ENCODE peak calls at places on chromosomes 13 and 19, in six cellular contexts. Q is epithelial cell of proximal tubule, S is psoas muscle, Z is left ventricle myocardium inferior, P is bronchial epithelial cell, N is foreskin fibroblast. O is an unnamed sample.

GRCh38 chr19:16957151-16957662 is 68.4 kb downstream of the F2RL3 start:
- DNase-seq in Q (no peak), S (no peak), Z (no peak), P (peak), N (no peak), O (no peak)

GRCh38 chr13:110319774-110320509 is 12.9 kb downstream of the COL4A2 start:
- DNase-seq in Q (peak), S (no peak), Z (no peak), P (peak), N (no peak), O (no peak)

GRCh38 chr13:112648966-112649690 is 40.7 kb upstream of the ATP11A start:
- DNase-seq in Q (no peak), S (no peak), Z (no peak), P (no peak), N (no peak), O (no peak)

GRCh38 chr13:21106089-21106488 is 44.7 kb upstream of the LATS2 start:
- DNase-seq in Q (peak), S (no peak), Z (no peak), P (no peak), N (peak), O (no peak)

GRCh38 chr19:3324405-3324856 is 42.0 kb upstream of the NFIC start:
- DNase-seq in Q (no peak), S (peak), Z (peak), P (no peak), N (no peak), O (peak)

GRCh38 chr19:3316132-3316648 is 50.2 kb upstream of the NFIC start:
- DNase-seq in Q (no peak), S (no peak), Z (no peak), P (no peak), N (no peak), O (no peak)

GRCh38 chr19:53977991-53978731 is 13.3 kb upstream of the CACNG6 start:
- DNase-seq in Q (no peak), S (peak), Z (peak), P (no peak), N (peak), O (peak)

GRCh38 chr13:100361504-100361903 is 227.1 kb downstream of the GGACT start:
- DNase-seq in Q (no peak), S (no peak), Z (no peak), P (peak), N (peak), O (no peak)

GRCh38 chr19:2952953-2953481 is 8.2 kb upstream of the ZNF77 start:
- DNase-seq in Q (no peak), S (no peak), Z (no peak), P (peak), N (no peak), O (peak)

GRCh38 chr13:80962855-80963254 is 621.9 kb upstream of the SPRY2 start:
- DNase-seq in Q (no peak), S (no peak), Z (no peak), P (no peak), N (no peak), O (no peak)

GRCh38 chr19:7870571-7871279 is 3.5 kb downstream of the PRR36 start:
- DNase-seq in Q (no peak), S (peak), Z (no peak), P (peak), N (no peak), O (no peak)

GRCh38 chr13:47846886-47847285 is 154.2 kb downstream of the SUCLA2 start:
- DNase-seq in Q (no peak), S (no peak), Z (no peak), P (no peak), N (no peak), O (no peak)

GRCh38 chr13:50801087-50801931 is 42.2 kb downstream of the DLEU7 start:
- DNase-seq in Q (peak), S (no peak), Z (no peak), P (peak), N (peak), O (peak)

GRCh38 chr13:107185889-107186288 is 618.0 kb upstream of the ARGLU1 start:
- DNase-seq in Q (no peak), S (no peak), Z (no peak), P (peak), N (no peak), O (no peak)

GRCh38 chr19:40920300-40921004 is 38.4 kb upstream of the CYP2A7 start:
- DNase-seq in Q (no peak), S (no peak), Z (no peak), P (no peak), N (no peak), O (no peak)

GRCh38 chr19:35752746-35753350 is 4.0 kb downstream of the HSPB6 start:
- DNase-seq in Q (no peak), S (no peak), Z (no peak), P (no peak), N (no peak), O (no peak)

GRCh38 chr13:47409778-47410177 is 512.9 kb upstream of the HTR2A start:
- DNase-seq in Q (no peak), S (no peak), Z (no peak), P (no peak), N (no peak), O (no peak)

GRCh38 chr13:32663660-32664059 is 77.4 kb downstream of the PDS5B start:
- DNase-seq in Q (no peak), S (no peak), Z (no peak), P (no peak), N (no peak), O (no peak)

GRCh38 chr19:33143897-33144405 is 12.0 kb downstream of the WDR88 start:
- DNase-seq in Q (no peak), S (peak), Z (peak), P (peak), N (peak), O (peak)

GRCh38 chr19:11390933-11391680 is 7.0 kb upstream of the EPOR start:
- DNase-seq in Q (no peak), S (no peak), Z (no peak), P (no peak), N (no peak), O (no peak)

GRCh38 chr13:111881700-111882099 is 185.2 kb upstream of the SOX1 start:
- DNase-seq in Q (no peak), S (no peak), Z (no peak), P (no peak), N (no peak), O (no peak)

GRCh38 chr13:82480415-82480814 is 1401.9 kb downstream of the SLITRK1 start:
- DNase-seq in Q (no peak), S (no peak), Z (no peak), P (peak), N (no peak), O (no peak)

GRCh38 chr13:46736568-46736967 is 60.4 kb downstream of the ESD start:
- DNase-seq in Q (no peak), S (no peak), Z (no peak), P (no peak), N (no peak), O (no peak)

DNA sequence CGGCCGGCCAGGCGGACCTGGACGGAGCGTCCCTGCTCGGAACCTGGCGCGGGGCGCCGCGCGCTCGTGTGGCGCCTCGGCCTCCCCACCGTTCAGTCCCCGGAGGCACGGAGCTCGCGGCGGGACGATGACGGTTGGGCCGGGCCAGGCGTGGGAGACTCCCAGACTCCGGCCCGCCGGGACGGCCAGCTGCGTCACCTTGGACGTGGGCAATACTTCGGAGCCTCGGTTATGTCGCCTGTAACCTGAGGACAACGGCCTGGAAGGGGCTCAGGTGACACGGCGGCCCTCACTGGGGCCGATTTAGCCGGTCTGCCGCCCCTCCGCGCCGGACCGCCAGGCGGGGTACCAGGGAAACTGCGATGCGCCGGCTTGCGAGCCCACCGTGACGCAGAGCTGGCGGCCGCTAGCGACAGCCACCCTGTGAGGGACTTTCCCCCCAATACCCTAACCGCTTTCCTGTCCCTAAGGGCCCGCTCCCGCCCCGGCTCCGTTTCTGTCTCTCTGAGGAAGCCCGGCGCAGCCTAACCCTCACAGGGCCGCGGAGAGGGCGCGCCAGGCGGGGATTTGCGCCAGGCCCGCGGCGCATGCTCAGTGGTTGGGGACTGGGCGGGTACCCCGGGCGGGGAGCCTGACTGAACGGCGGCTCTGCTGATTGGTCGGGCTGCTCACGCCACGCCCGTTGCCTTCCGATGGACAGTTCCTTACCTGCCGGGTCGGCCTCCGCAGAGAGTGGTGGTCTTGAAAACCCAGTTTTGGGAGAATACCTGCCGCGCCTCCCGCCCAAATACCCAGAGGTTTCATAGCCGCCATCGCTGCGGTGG is 109.5 kb upstream of the DOCK9 start:
- DNase-seq in Q (no peak), S (peak), Z (peak), P (peak), N (peak), O (peak)
- TF ChIP-seq CTCF in Q (no peak), S (no peak), Z (peak), P (peak), N (peak), O (peak)

GRCh38 chr19:23686622-23687423 is at the start of gene ZNF675:
- DNase-seq in Q (peak), S (peak), Z (peak), P (peak), N (peak), O (peak)
- TF ChIP-seq CTCF in Q (peak), S (no peak), Z (peak), P (peak), N (peak), O (no peak)

GRCh38 chr13:71979616-71980015 is 112.6 kb upstream of the DACH1 start:
- DNase-seq in Q (no peak), S (no peak), Z (no peak), P (peak), N (no peak), O (no peak)
- TF ChIP-seq CTCF in Q (peak), S (no peak), Z (no peak), P (peak), N (no peak), O (peak)

GRCh38 chr13:49560270-49561063 is 24.9 kb downstream of the RCBTB1 start:
- DNase-seq in Q (peak), S (no peak), Z (no peak), P (peak), N (no peak), O (peak)
- TF ChIP-seq CTCF in Q (peak), S (no peak), Z (peak), P (peak), N (no peak), O (peak)

GRCh38 chr19:13902993-13903555 is 2.8 kb downstream of the BRME1 start:
- DNase-seq in Q (no peak), S (no peak), Z (no peak), P (no peak), N (no peak), O (no peak)
- TF ChIP-seq CTCF in Q (peak), S (no peak), Z (peak), P (peak), N (peak), O (no peak)

GRCh38 chr13:37109080-37109678 is 3.7 kb upstream of the CSNK1A1L start:
- DNase-seq in Q (no peak), S (no peak), Z (no peak), P (peak), N (peak), O (no peak)
- TF ChIP-seq CTCF in Q (peak), S (peak), Z (peak), P (peak), N (peak), O (peak)

GRCh38 chr13:39602277-39602613 is 748 bp downstream of the LHFPL6 start:
- DNase-seq in Q (no peak), S (no peak), Z (no peak), P (no peak), N (no peak), O (no peak)

GRCh38 chr13:39602614-39603366 is at the start of gene LHFPL6:
- DNase-seq in Q (no peak), S (peak), Z (peak), P (peak), N (peak), O (peak)

GRCh38 chr13:39601636-39602035 is 1.4 kb downstream of the LHFPL6 start:
- DNase-seq in Q (no peak), S (no peak), Z (no peak), P (no peak), N (no peak), O (no peak)

GRCh38 chr13:39599842-39600241 is 3.2 kb downstream of the LHFPL6 start:
- DNase-seq in Q (no peak), S (no peak), Z (no peak), P (no peak), N (peak), O (no peak)

GRCh38 chr13:39600766-39601165 is 2.2 kb downstream of the LHFPL6 start:
- DNase-seq in Q (no peak), S (no peak), Z (peak), P (no peak), N (peak), O (no peak)
- TF ChIP-seq CTCF in Q (peak), S (no peak), Z (peak), P (no peak), N (peak), O (no peak)